ENCODE peak calls at places on chromosomes 16 and 17, in four cellular contexts. S, F, E and G are unnamed samples.

GRCh38 chr16:17068524-17068923 is 402.2 kb downstream of the XYLT1 start:
- DNase-seq in S (no peak), F (no peak), E (no peak), G (no peak)

GRCh38 chr16:84462296-84463210 is 41.9 kb downstream of the MEAK7 start:
- DNase-seq in S (no peak), E (no peak), F (no peak), G (no peak)

GRCh38 chr16:47320546-47321315 is 140.1 kb downstream of the ITFG1 start:
- DNase-seq in F (no peak), S (no peak), E (no peak), G (no peak)

GRCh38 chr16:85735946-85736345 is 14.9 kb downstream of the C16orf74 start:
- DNase-seq in E (no peak), F (no peak), S (no peak), G (no peak)

GRCh38 chr17:65741690-65742089 is 180.2 kb upstream of the AXIN2 start:
- DNase-seq in F (no peak), S (no peak), E (no peak), G (no peak)

GRCh38 chr17:32871736-32872135 is 5.2 kb downstream of the MYO1D start:
- DNase-seq in S (no peak), F (no peak), E (no peak), G (no peak)

GRCh38 chr16:73213761-73214480 is 166.0 kb upstream of the ZFHX3 start:
- DNase-seq in F (no peak), S (no peak), E (no peak), G (no peak)

GRCh38 chr16:10981697-10982216 is 37.4 kb downstream of the CLEC16A start:
- DNase-seq in F (no peak), E (no peak), S (peak), G (peak)

GRCh38 chr17:2395258-2396170 is 5.3 kb downstream of the MNT start:
- DNase-seq in S (peak), F (no peak), E (no peak), G (no peak)

GRCh38 chr17:2695243-2695960 is 16.2 kb downstream of the CLUH start:
- DNase-seq in E (no peak), S (no peak), F (no peak), G (no peak)

GRCh38 chr16:56298948-56299602 is 107.8 kb downstream of the GNAO1 start:
- DNase-seq in S (no peak), F (no peak), E (no peak), G (no peak)

GRCh38 chr17:28579526-28579925 is 2.8 kb upstream of the ALDOC start:
- DNase-seq in E (no peak), S (no peak), F (no peak), G (no peak)

GRCh38 chr16:73319747-73320146 is 271.8 kb upstream of the ZFHX3 start:
- DNase-seq in F (no peak), S (no peak), E (no peak), G (no peak)

GRCh38 chr17:2337811-2338657 is 733 bp downstream of the SGSM2 start:
- DNase-seq in S (peak), E (no peak), F (peak), G (no peak)

GRCh38 chr16:89764711-89765201 is 43.4 kb downstream of the ZNF276 start:
- DNase-seq in E (no peak), F (no peak), S (no peak), G (no peak)

GRCh38 chr16:30853758-30854157 is 40.1 kb downstream of the BCL7C start:
- DNase-seq in F (no peak), E (no peak), S (no peak), G (no peak)

GRCh38 chr17:9232591-9233270 is 211.4 kb downstream of the NTN1 start:
- DNase-seq in E (no peak), F (no peak), S (no peak), G (no peak)

GRCh38 chr16:72876221-72876620 is 171.7 kb downstream of the ZFHX3 start:
- DNase-seq in S (no peak), E (no peak), F (no peak), G (no peak)

GRCh38 chr17:45857977-45858708 is 13.5 kb downstream of the SPPL2C start:
- DNase-seq in F (peak), E (no peak), S (peak), G (no peak)

GRCh38 chr16:535446-536405 is 8.2 kb downstream of the CAPN15 start:
- DNase-seq in E (no peak), F (peak), S (no peak), G (peak)

GRCh38 chr17:47994714-47995113 is 23.8 kb downstream of the CDK5RAP3 start:
- DNase-seq in E (no peak), F (no peak), S (no peak), G (no peak)

GRCh38 chr17:17679243-17679642 is 2.0 kb upstream of the RAI1 start:
- DNase-seq in S (no peak), E (no peak), F (no peak), G (no peak)

GRCh38 chr16:57623251-57624043 is 5.0 kb upstream of the ADGRG1 start:
- DNase-seq in E (no peak), F (peak), S (peak), G (peak)

GRCh38 chr17:7841309-7841621 is 7.2 kb downstream of the KDM6B start:
- DNase-seq in F (no peak), S (no peak), E (no peak), G (no peak)
- TF ChIP-seq REST in F (no peak), S (no peak), E (no peak), G (no peak)

GRCh38 chr16:71359431-71359830 is 908 bp downstream of the CALB2 start:
- DNase-seq in S (no peak), E (no peak), F (no peak), G (no peak)
- TF ChIP-seq TCF7L2 in S (no peak), E (no peak), F (no peak), G (no peak)

GRCh38 chr17:61337247-61337812 is 62.3 kb upstream of the TBX2 start:
- DNase-seq in E (no peak), S (no peak), F (no peak), G (no peak)

GRCh38 chr17:61335845-61336655 is 63.6 kb upstream of the TBX2 start:
- DNase-seq in F (no peak), S (peak), E (no peak), G (no peak)

GRCh38 chr17:61333151-61333550 is 66.5 kb upstream of the TBX2 start:
- DNase-seq in S (no peak), F (no peak), E (no peak), G (no peak)

GRCh38 chr17:61334673-61335072 is 65.0 kb upstream of the TBX2 start:
- DNase-seq in E (no peak), F (no peak), S (no peak), G (no peak)

GRCh38 chr17:61335105-61335844 is 64.4 kb upstream of the TBX2 start:
- DNase-seq in E (no peak), F (no peak), S (peak), G (no peak)
- TF ChIP-seq REST in E (no peak), F (no peak), S (no peak), G (no peak)

GRCh38 chr16:67001726-67002125 is 13.3 kb downstream of the CES4A start:
- DNase-seq in F (no peak), S (no peak), E (no peak), G (no peak)
- TF ChIP-seq TCF7L2 in F (no peak), S (no peak), E (no peak), G (no peak)

GRCh38 chr16:9226924-9227323 is 135.5 kb downstream of the HAPSTR1 start:
- DNase-seq in F (no peak), S (no peak), E (no peak), G (no peak)
- TF ChIP-seq REST in F (no peak), S (no peak), E (no peak), G (no peak)

GRCh38 chr17:78667741-78668640 is 90.8 kb upstream of the DNAH17 start:
- DNase-seq in E (no peak), S (no peak), F (no peak), G (no peak)
- TF ChIP-seq TCF7L2 in E (no peak), S (no peak), F (no peak), G (no peak)

DNA sequence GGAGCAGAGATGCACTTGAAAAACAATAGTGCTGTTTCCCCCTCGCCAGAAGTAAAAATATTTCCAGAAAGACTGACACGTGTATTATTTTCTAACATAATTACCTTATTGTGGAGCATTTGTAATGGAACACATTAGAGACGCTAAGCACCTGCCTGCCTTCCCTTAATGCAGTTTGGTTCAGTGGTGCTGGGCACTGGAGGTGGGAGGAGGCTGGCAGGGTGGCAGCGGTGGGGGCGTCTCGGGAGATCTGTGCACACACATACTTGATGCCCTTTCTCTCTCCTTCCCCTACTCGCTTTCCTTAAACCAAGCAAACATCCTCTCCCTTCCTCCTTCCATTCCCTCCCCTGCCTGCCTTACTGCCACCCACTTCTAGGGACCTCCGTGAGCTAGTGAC is 156.6 kb upstream of the SDK2 start:
- DNase-seq in E (no peak), F (no peak), S (no peak), G (no peak)
- TF ChIP-seq REST in E (no peak), F (no peak), S (no peak), G (no peak)

GRCh38 chr16:81491522-81492188 is 47.0 kb downstream of the CMIP start:
- DNase-seq in E (no peak), S (no peak), F (no peak), G (no peak)

GRCh38 chr16:81487301-81487720 is 42.7 kb downstream of the CMIP start:
- DNase-seq in F (no peak), E (no peak), S (no peak), G (no peak)

GRCh38 chr16:81489547-81490267 is 45.1 kb downstream of the CMIP start:
- DNase-seq in E (no peak), F (no peak), S (no peak), G (no peak)

GRCh38 chr16:81486555-81487061 is 42.0 kb downstream of the CMIP start:
- DNase-seq in E (no peak), F (no peak), S (no peak), G (no peak)

DNA sequence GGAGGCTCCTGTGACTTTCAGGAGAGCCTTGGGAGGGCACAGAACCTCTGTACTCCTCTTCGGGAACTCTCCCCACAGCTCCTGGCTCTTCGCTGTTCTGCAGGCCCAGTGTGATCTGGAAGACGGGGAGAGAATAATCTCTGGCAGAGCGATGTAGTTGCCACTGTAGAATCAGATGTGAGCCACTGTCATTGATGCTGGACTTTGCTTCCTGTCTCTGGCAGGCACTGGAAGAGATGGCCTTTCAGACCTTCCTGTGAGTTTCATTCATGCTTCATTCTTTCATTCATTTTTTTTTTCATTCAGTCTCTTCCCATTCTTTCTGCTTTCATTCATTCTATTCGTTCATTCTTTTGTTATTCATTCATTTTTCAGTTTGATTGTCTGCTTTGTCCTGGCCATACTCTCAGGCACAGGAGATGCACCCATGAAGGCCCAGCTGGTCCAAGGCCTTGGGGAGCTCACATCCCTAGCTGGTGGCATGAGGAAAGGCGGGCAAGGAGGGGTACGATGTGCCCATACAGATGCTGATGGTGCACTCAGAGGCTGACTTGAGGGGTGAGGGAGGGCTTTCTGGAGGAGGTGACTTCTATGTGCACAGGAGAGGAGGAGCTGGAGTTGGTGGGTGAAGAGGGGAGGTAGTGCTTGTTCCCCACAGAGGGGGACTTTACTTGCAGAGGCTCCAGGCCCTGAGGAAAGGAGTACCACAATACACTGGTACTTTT is 44.2 kb downstream of the CMIP start:
- DNase-seq in S (no peak), F (no peak), E (no peak), G (no peak)
- TF ChIP-seq TCF7L2 in S (no peak), F (no peak), E (no peak), G (no peak)

DNA sequence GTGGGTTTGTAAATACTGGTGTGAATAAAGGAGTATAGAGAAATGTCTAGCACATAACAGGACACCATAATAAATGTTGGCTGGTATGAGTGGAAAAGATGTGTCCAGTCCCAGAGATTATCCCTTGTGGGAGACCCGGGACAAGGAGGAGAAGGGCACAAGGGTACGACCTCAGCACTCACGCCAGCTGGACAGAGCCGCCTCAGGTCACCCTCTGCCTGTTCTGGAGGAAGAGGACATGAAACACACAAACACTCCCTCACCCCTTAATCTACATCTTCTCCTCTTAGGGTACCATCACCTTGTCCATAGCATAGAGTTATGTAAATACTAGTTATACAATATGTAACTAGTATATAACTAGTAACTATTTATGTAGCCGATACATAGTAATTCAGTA is 26.8 kb downstream of the DYNLL2 start:
- DNase-seq in E (no peak), F (no peak), S (no peak), G (no peak)
- TF ChIP-seq REST in E (no peak), F (no peak), S (no peak), G (no peak)